ENCODE peak calls at places on chromosomes 1 and 21, in four cellular contexts. E is GM04504; L is GM19239; T is stimulated activated CD8-positive, alpha-beta memory T cell treated with anti-CD3 and anti-CD28 coated beads, Interleukin-7, amount 100 ng/mL, for 1 hour. F is an unnamed sample.

GRCh38 chr21:28485301-28486022 is 507.2 kb downstream of the LTN1 start:
- DNase-seq in T (no peak), L (no peak), E (peak), F (no peak)

GRCh38 chr1:209743145-209743482 is 12.7 kb upstream of the TRAF3IP3 start:
- DNase-seq in E (no peak), L (no peak), T (no peak), F (no peak)

GRCh38 chr1:152917794-152918193 is 9.4 kb downstream of the IVL start:
- DNase-seq in E (no peak), T (no peak), L (no peak), F (no peak)

GRCh38 chr21:37914211-37914900 is 1.9 kb downstream of the KCNJ6 start:
- DNase-seq in L (peak), T (no peak), E (no peak), F (peak)

GRCh38 chr1:91753878-91754277 is 132.1 kb downstream of the TGFBR3 start:
- DNase-seq in T (no peak), L (no peak), E (no peak), F (no peak)

GRCh38 chr1:71706030-71706671 is 576.2 kb downstream of the NEGR1 start:
- DNase-seq in L (no peak), E (no peak), T (no peak), F (no peak)

GRCh38 chr1:41823453-41823852 is 95.3 kb downstream of the HIVEP3 start:
- DNase-seq in L (no peak), T (no peak), E (no peak), F (no peak)

GRCh38 chr1:162220009-162220539 is 150.6 kb downstream of the NOS1AP start:
- DNase-seq in L (no peak), E (no peak), T (no peak), F (no peak)

GRCh38 chr1:6148497-6149241 is 31.5 kb downstream of the CHD5 start:
- DNase-seq in L (peak), T (peak), E (no peak), F (peak)

GRCh38 chr1:179310721-179311120 is 17.1 kb downstream of the SOAT1 start:
- DNase-seq in T (no peak), E (peak), L (no peak), F (no peak)

GRCh38 chr1:15426492-15427279 is 11.6 kb upstream of the CTRC start:
- DNase-seq in L (no peak), T (no peak), E (no peak), F (no peak)

GRCh38 chr1:243933495-243933894 is 83.5 kb upstream of the AKT3 start:
- DNase-seq in E (no peak), L (no peak), T (no peak), F (no peak)

GRCh38 chr1:47436304-47436978 is 1.4 kb upstream of the FOXD2 start:
- DNase-seq in T (peak), L (peak), E (no peak), F (peak)

GRCh38 chr1:183590225-183591191 is at the start of gene NCF2:
- DNase-seq in T (no peak), L (peak), E (no peak), F (peak)

GRCh38 chr21:39033878-39034589 is 149.2 kb downstream of the PSMG1 start:
- DNase-seq in L (no peak), T (no peak), E (no peak), F (no peak)

GRCh38 chr1:58249729-58250586 is 296.6 kb downstream of the OMA1 start:
- DNase-seq in L (no peak), E (peak), T (no peak), F (peak)

GRCh38 chr1:209755926-209756607 is at the start of gene TRAF3IP3:
- DNase-seq in E (no peak), T (peak), L (peak), F (peak)

GRCh38 chr1:150507912-150508864 is at the start of gene ECM1:
- DNase-seq in T (no peak), E (no peak), L (no peak), F (no peak)

GRCh38 chr1:207039380-207040180 is 7.0 kb upstream of the C1orf116 start:
- DNase-seq in T (no peak), L (no peak), E (no peak), F (no peak)

GRCh38 chr1:66532798-66533783 is 862 bp upstream of the SGIP1 start:
- DNase-seq in L (no peak), T (no peak), E (peak), F (peak)

GRCh38 chr1:2585318-2586092 is 1.1 kb upstream of the PRXL2B start:
- DNase-seq in E (peak), L (peak), T (peak), F (peak)

GRCh38 chr1:64082459-64082858 is 121.0 kb upstream of the UBE2U start:
- DNase-seq in E (no peak), L (no peak), T (no peak), F (no peak)

GRCh38 chr21:32771134-32771523 is 426 bp downstream of the PAXBP1 start:
- DNase-seq in T (peak), E (peak), L (peak), F (peak)

GRCh38 chr1:170262540-170262939 is 116.8 kb downstream of the NTMT2 start:
- DNase-seq in L (no peak), E (no peak), T (no peak), F (no peak)

GRCh38 chr1:3611170-3612019 is at the start of gene MEGF6:
- DNase-seq in E (no peak), T (peak), L (no peak), F (no peak)

F was measured in GM10248.